ENCODE peak calls at places on chromosomes 2 and 18, in four cellular contexts. One of them, this sample, is unnamed.

GRCh38 chr2:10400568-10400977 is 47.6 kb downstream of the ODC1 start:
- DNase-seq in activated naive CD8-positive, alpha-beta T cell treated with anti-CD3 and anti-CD28 coated beads for 36 hours: peak
- DNase-seq in body of pancreas: no peak
- DNase-seq in pons: peak
- DNase-seq in this sample: no peak

GRCh38 chr2:73922681-73923080 is 4.0 kb upstream of the DGUOK start:
- DNase-seq in pons: no peak
- DNase-seq in body of pancreas: no peak
- DNase-seq in activated naive CD8-positive, alpha-beta T cell treated with anti-CD3 and anti-CD28 coated beads for 36 hours: no peak
- DNase-seq in this sample: peak

GRCh38 chr2:191351298-191351697 is 106.1 kb downstream of the MYO1B start:
- DNase-seq in body of pancreas: no peak
- DNase-seq in pons: no peak
- DNase-seq in activated naive CD8-positive, alpha-beta T cell treated with anti-CD3 and anti-CD28 coated beads for 36 hours: no peak
- DNase-seq in this sample: no peak

GRCh38 chr2:205474746-205475145 is 207.6 kb upstream of the NRP2 start:
- DNase-seq in activated naive CD8-positive, alpha-beta T cell treated with anti-CD3 and anti-CD28 coated beads for 36 hours: no peak
- DNase-seq in pons: no peak
- DNase-seq in body of pancreas: no peak
- DNase-seq in this sample: no peak

GRCh38 chr2:164600763-164601162 is 20.5 kb downstream of the GRB14 start:
- DNase-seq in body of pancreas: no peak
- DNase-seq in pons: no peak
- DNase-seq in activated naive CD8-positive, alpha-beta T cell treated with anti-CD3 and anti-CD28 coated beads for 36 hours: no peak
- DNase-seq in this sample: no peak

GRCh38 chr2:215419113-215419512 is 16.8 kb downstream of the FN1 start:
- DNase-seq in pons: no peak
- DNase-seq in body of pancreas: no peak
- DNase-seq in activated naive CD8-positive, alpha-beta T cell treated with anti-CD3 and anti-CD28 coated beads for 36 hours: no peak
- DNase-seq in this sample: no peak

GRCh38 chr2:74690571-74690970 is 36.5 kb downstream of the SEMA4F start:
- DNase-seq in body of pancreas: peak
- DNase-seq in pons: peak
- DNase-seq in activated naive CD8-positive, alpha-beta T cell treated with anti-CD3 and anti-CD28 coated beads for 36 hours: no peak
- DNase-seq in this sample: peak

GRCh38 chr2:204453730-204454167 is 91.5 kb upstream of the PARD3B start:
- DNase-seq in pons: no peak
- DNase-seq in body of pancreas: peak
- DNase-seq in activated naive CD8-positive, alpha-beta T cell treated with anti-CD3 and anti-CD28 coated beads for 36 hours: no peak
- DNase-seq in this sample: peak

GRCh38 chr2:65350714-65351113 is 81.7 kb downstream of the SPRED2 start:
- DNase-seq in body of pancreas: no peak
- DNase-seq in pons: no peak
- DNase-seq in activated naive CD8-positive, alpha-beta T cell treated with anti-CD3 and anti-CD28 coated beads for 36 hours: no peak
- DNase-seq in this sample: peak

GRCh38 chr2:199092419-199092818 is 365.3 kb downstream of the SATB2 start:
- DNase-seq in activated naive CD8-positive, alpha-beta T cell treated with anti-CD3 and anti-CD28 coated beads for 36 hours: no peak
- DNase-seq in pons: no peak
- DNase-seq in body of pancreas: no peak
- DNase-seq in this sample: no peak

GRCh38 chr2:24894750-24895149 is 25.3 kb downstream of the ADCY3 start:
- DNase-seq in body of pancreas: no peak
- DNase-seq in activated naive CD8-positive, alpha-beta T cell treated with anti-CD3 and anti-CD28 coated beads for 36 hours: no peak
- DNase-seq in pons: no peak
- DNase-seq in this sample: no peak

GRCh38 chr2:48189552-48190228 is 283.4 kb upstream of the FBXO11 start:
- DNase-seq in activated naive CD8-positive, alpha-beta T cell treated with anti-CD3 and anti-CD28 coated beads for 36 hours: no peak
- DNase-seq in body of pancreas: no peak
- DNase-seq in pons: no peak
- DNase-seq in this sample: no peak

GRCh38 chr2:201698588-201699226 is at the start of gene MPP4:
- DNase-seq in pons: no peak
- DNase-seq in activated naive CD8-positive, alpha-beta T cell treated with anti-CD3 and anti-CD28 coated beads for 36 hours: no peak
- DNase-seq in body of pancreas: no peak
- DNase-seq in this sample: no peak

GRCh38 chr18:48529796-48530195 is 9.0 kb upstream of the CTIF start:
- DNase-seq in body of pancreas: no peak
- DNase-seq in activated naive CD8-positive, alpha-beta T cell treated with anti-CD3 and anti-CD28 coated beads for 36 hours: no peak
- DNase-seq in pons: no peak
- DNase-seq in this sample: peak

GRCh38 chr2:71748227-71748626 is 294.9 kb downstream of the DYSF start:
- DNase-seq in body of pancreas: peak
- DNase-seq in activated naive CD8-positive, alpha-beta T cell treated with anti-CD3 and anti-CD28 coated beads for 36 hours: no peak
- DNase-seq in pons: no peak
- DNase-seq in this sample: no peak

GRCh38 chr2:199999166-199999565 is 43.8 kb downstream of the MAIP1 start:
- DNase-seq in activated naive CD8-positive, alpha-beta T cell treated with anti-CD3 and anti-CD28 coated beads for 36 hours: no peak
- DNase-seq in pons: no peak
- DNase-seq in body of pancreas: no peak
- DNase-seq in this sample: no peak

GRCh38 chr2:105404736-105405135 is 5.9 kb upstream of the FHL2 start:
- DNase-seq in activated naive CD8-positive, alpha-beta T cell treated with anti-CD3 and anti-CD28 coated beads for 36 hours: no peak
- DNase-seq in pons: no peak
- DNase-seq in body of pancreas: no peak
- DNase-seq in this sample: no peak

GRCh38 chr2:7709907-7710306 is 792.7 kb downstream of the RNF144A start:
- DNase-seq in pons: peak
- DNase-seq in body of pancreas: no peak
- DNase-seq in activated naive CD8-positive, alpha-beta T cell treated with anti-CD3 and anti-CD28 coated beads for 36 hours: no peak
- DNase-seq in this sample: no peak

GRCh38 chr18:59509477-59510173 is 150.6 kb upstream of the LMAN1 start:
- DNase-seq in activated naive CD8-positive, alpha-beta T cell treated with anti-CD3 and anti-CD28 coated beads for 36 hours: no peak
- DNase-seq in body of pancreas: no peak
- DNase-seq in pons: no peak
- DNase-seq in this sample: no peak

GRCh38 chr2:239540174-239540573 is 139.4 kb upstream of the HDAC4 start:
- DNase-seq in pons: no peak
- DNase-seq in body of pancreas: no peak
- DNase-seq in activated naive CD8-positive, alpha-beta T cell treated with anti-CD3 and anti-CD28 coated beads for 36 hours: no peak
- DNase-seq in this sample: no peak

GRCh38 chr2:73223821-73224220 is 9.2 kb downstream of the PRADC1 start:
- DNase-seq in pons: no peak
- DNase-seq in body of pancreas: no peak
- DNase-seq in activated naive CD8-positive, alpha-beta T cell treated with anti-CD3 and anti-CD28 coated beads for 36 hours: no peak
- DNase-seq in this sample: no peak

GRCh38 chr18:8948471-8949149 is 153.9 kb upstream of the NDUFV2 start:
- DNase-seq in activated naive CD8-positive, alpha-beta T cell treated with anti-CD3 and anti-CD28 coated beads for 36 hours: no peak
- DNase-seq in body of pancreas: no peak
- DNase-seq in pons: no peak
- DNase-seq in this sample: no peak